ENCODE peak calls at places on chromosomes 12 and 14, in five cellular contexts. N is A549, D is H9, J is PC-3, G is K562. M is an unnamed sample.

GRCh38 chr14:95559203-95559602 is 24.4 kb downstream of the GLRX5 start:
- DNase-seq in N (no peak), D (no peak), J (no peak), G (no peak), M (no peak)

GRCh38 chr14:95356245-95356850 is 36.6 kb upstream of the CLMN start:
- DNase-seq in N (no peak), D (no peak), J (no peak), G (no peak), M (no peak)

GRCh38 chr12:25767613-25768012 is 190.9 kb upstream of the RASSF8 start:
- DNase-seq in N (no peak), D (no peak), J (peak), G (no peak), M (peak)

GRCh38 chr14:72714094-72714493 is 179.8 kb downstream of the DPF3 start:
- DNase-seq in N (no peak), D (no peak), J (no peak), G (no peak), M (no peak)

GRCh38 chr14:104878582-104878981 is 13.5 kb downstream of the CEP170B start:
- DNase-seq in N (no peak), D (no peak), J (no peak), G (no peak), M (no peak)

GRCh38 chr12:71958457-71958856 is 19.8 kb downstream of the TPH2 start:
- DNase-seq in N (no peak), D (no peak), J (no peak), G (no peak), M (no peak)

GRCh38 chr12:1502441-1502785 is 92.0 kb downstream of the FBXL14 start:
- DNase-seq in N (no peak), D (peak), J (no peak), G (no peak), M (no peak)

GRCh38 chr12:2291182-2291832 is 238.5 kb downstream of the CACNA1C start:
- DNase-seq in N (peak), D (peak), J (peak), G (peak), M (peak)

GRCh38 chr12:131865196-131865875 is 29.1 kb upstream of the ULK1 start:
- DNase-seq in N (peak), D (no peak), J (peak), G (no peak), M (peak)

GRCh38 chr12:3321881-3322280 is 169.1 kb upstream of the PRMT8 start:
- DNase-seq in N (no peak), D (no peak), J (no peak), G (no peak), M (no peak)

GRCh38 chr12:49564241-49565118 is 3.5 kb downstream of the MCRS1 start:
- DNase-seq in N (no peak), D (no peak), J (no peak), G (no peak), M (no peak)

GRCh38 chr12:49524660-49525324 is 14.0 kb upstream of the KCNH3 start:
- DNase-seq in N (no peak), D (no peak), J (peak), G (no peak), M (no peak)

GRCh38 chr12:64679487-64679983 is 69.2 kb downstream of the RASSF3 start:
- DNase-seq in N (peak), D (no peak), J (peak), G (peak), M (peak)

GRCh38 chr12:113676547-113676946 is 204.9 kb upstream of the LHX5 start:
- DNase-seq in N (no peak), D (no peak), J (no peak), G (no peak), M (no peak)

GRCh38 chr14:101977311-101978071 is 13.1 kb downstream of the DYNC1H1 start:
- DNase-seq in N (no peak), D (no peak), J (peak), G (no peak), M (no peak)

GRCh38 chr14:101982621-101983020 is 18.2 kb downstream of the DYNC1H1 start:
- DNase-seq in N (no peak), D (no peak), J (no peak), G (no peak), M (no peak)

GRCh38 chr14:101980251-101980650 is 15.9 kb downstream of the DYNC1H1 start:
- DNase-seq in N (no peak), D (no peak), J (peak), G (no peak), M (no peak)

GRCh38 chr14:101980700-101981099 is 16.3 kb downstream of the DYNC1H1 start:
- DNase-seq in N (peak), D (no peak), J (peak), G (no peak), M (peak)

GRCh38 chr14:101979666-101980065 is 15.3 kb downstream of the DYNC1H1 start:
- DNase-seq in N (no peak), D (no peak), J (peak), G (no peak), M (no peak)
- H3K4me2 ChIP-seq in N (peak), D (no peak), J (peak), G (no peak), M (peak)

DNA sequence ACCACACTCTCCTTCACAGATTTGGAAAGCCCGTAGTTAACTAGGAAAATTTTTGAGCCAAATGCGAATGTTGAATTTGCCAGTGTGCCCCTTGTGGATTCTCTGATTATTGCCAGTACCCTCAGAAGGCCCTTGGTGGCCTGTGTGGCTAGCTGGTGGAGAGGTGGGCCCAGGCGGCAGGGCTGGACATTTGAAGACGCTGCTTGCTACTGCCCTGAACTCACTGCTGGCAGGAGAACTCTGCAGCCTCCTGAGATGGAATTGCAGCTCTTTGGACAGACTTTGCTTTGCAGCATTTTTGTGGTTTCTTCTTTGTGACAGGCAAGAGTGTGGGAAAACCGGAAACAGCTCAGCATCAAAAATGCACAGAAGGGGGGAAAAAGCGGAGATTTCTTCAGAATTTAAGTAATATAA is 97.6 kb downstream of the TGFB3 start:
- DNase-seq in N (no peak), D (no peak), J (peak), G (no peak), M (peak)
- TF ChIP-seq CTCF in N (no peak), D (peak), J (peak), G (no peak), M (peak)

GRCh38 chr12:124884587-124885438 is 21.1 kb upstream of the SCARB1 start:
- DNase-seq in N (no peak), D (peak), J (no peak), G (peak), M (no peak)
- H3K4me2 ChIP-seq in N (peak), D (no peak), J (no peak), G (peak), M (no peak)

GRCh38 chr12:27289414-27289813 is 43.2 kb upstream of the BMAL2 start:
- DNase-seq in N (no peak), D (no peak), J (no peak), G (no peak), M (no peak)

GRCh38 chr12:27290501-27291168 is 42.0 kb upstream of the BMAL2 start:
- DNase-seq in N (no peak), D (no peak), J (no peak), G (no peak), M (no peak)

GRCh38 chr12:27293463-27293862 is 39.2 kb upstream of the BMAL2 start:
- DNase-seq in N (no peak), D (no peak), J (no peak), G (no peak), M (no peak)

GRCh38 chr12:27291862-27292261 is 40.8 kb upstream of the BMAL2 start:
- DNase-seq in N (no peak), D (no peak), J (no peak), G (no peak), M (no peak)

GRCh38 chr12:27292718-27293117 is 39.9 kb upstream of the BMAL2 start:
- DNase-seq in N (no peak), D (no peak), J (no peak), G (no peak), M (no peak)
- TF ChIP-seq CTCF in N (no peak), D (no peak), J (no peak), G (no peak), M (no peak)